ENCODE peak calls at places on chromosome 2, in seven cellular contexts. S, M, Y, L, V, U and K are unnamed samples.

GRCh38 chr2:8202139-8202538 is 479.7 kb upstream of the ID2 start:
- DNase-seq in V (no peak), Y (no peak), U (no peak), L (no peak), S (no peak), M (no peak), K (no peak)

GRCh38 chr2:128325665-128326181 is 7.1 kb upstream of the HS6ST1 start:
- DNase-seq in U (no peak), S (no peak), V (no peak), L (no peak), M (no peak), Y (no peak), K (no peak)

GRCh38 chr2:99880148-99880983 is 262.0 kb downstream of the AFF3 start:
- DNase-seq in S (no peak), U (peak; percentile 95), M (no peak), L (peak; percentile 52), V (peak; percentile 69), Y (peak; percentile 91), K (peak; percentile 36)

GRCh38 chr2:238569415-238570195 is 142.9 kb downstream of the ASB1 start:
- DNase-seq in V (peak; percentile 29), U (no peak), L (peak; percentile 31), Y (no peak), S (no peak), M (peak; percentile 9), K (peak; percentile 27)

GRCh38 chr2:234967874-234968208 is 16.0 kb downstream of the SH3BP4 start:
- DNase-seq in L (no peak), Y (no peak), U (no peak), M (no peak), V (no peak), S (no peak), K (no peak)

GRCh38 chr2:230762317-230762896 is 49.8 kb downstream of the CAB39 start:
- DNase-seq in L (peak; percentile 42), U (no peak), Y (no peak), S (no peak), M (no peak), V (no peak), K (peak; percentile 43)

GRCh38 chr2:202237787-202238233 is 587 bp downstream of the SUMO1 start:
- DNase-seq in L (peak; percentile 64), U (peak; percentile 50), S (no peak), M (peak; percentile 10), Y (peak; percentile 40), V (peak; percentile 63), K (peak; percentile 55)

GRCh38 chr2:186422226-186422625 is 63.8 kb upstream of the ZC3H15 start:
- DNase-seq in S (peak; percentile 13), L (peak; percentile 91), M (peak; percentile 30), U (peak; percentile 83), V (peak; percentile 26), Y (peak; percentile 81), K (peak; percentile 96)

GRCh38 chr2:84807063-84807485 is 73.8 kb downstream of the TRABD2A start:
- DNase-seq in U (peak; percentile 99), M (peak; percentile 58), L (peak; percentile 96), Y (peak; percentile 98), V (peak; percentile 99), S (no peak), K (peak; percentile 95)

GRCh38 chr2:184562532-184562931 is 35.8 kb upstream of the ZNF804A start:
- DNase-seq in M (peak; percentile 42), S (no peak), V (peak; percentile 49), Y (no peak), L (peak; percentile 8), U (peak; percentile 57), K (peak; percentile 4)

GRCh38 chr2:233331536-233331935 is 22.8 kb upstream of the DGKD start:
- DNase-seq in S (no peak), Y (no peak), M (peak; percentile 80), U (no peak), L (no peak), V (no peak), K (no peak)

DNA sequence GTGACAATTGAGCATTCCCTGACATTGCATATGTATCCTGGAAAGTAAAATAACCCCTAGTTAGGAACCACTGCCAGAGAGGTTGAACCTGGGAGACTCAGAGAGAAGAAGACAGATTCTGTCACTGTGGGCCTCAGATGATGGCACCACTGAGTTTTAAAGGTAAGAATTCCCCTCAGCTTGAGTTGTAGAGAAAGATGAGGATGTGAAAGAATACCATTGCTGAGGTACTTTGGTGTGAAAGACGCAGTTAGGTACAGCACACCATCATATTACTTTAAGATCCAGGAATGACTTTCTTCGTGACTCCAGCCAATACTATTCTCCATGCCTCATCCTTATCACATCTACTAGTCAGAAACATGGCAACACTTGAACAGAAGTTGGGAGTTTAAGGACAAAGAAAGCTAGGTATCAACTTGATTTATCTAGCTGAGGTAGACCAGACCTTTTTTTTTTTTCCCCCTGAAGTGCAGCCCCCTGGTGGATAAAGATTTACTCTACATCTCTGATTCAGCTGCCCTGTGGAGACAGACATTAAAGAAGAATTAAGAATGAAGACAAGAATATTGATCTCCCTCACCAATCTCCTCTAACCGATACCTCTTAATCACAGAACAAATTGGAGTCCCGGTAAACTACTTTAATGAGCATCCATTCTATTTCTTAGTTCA is 630.5 kb upstream of the FANCL start:
- DNase-seq in Y (no peak), S (no peak), U (no peak), L (no peak), V (no peak), M (no peak), K (no peak)
- TF ChIP-seq CTCF in Y (peak; percentile 21), S (no peak), U (peak; percentile 9), L (no peak), V (no peak), M (no peak), K (no peak)

DNA sequence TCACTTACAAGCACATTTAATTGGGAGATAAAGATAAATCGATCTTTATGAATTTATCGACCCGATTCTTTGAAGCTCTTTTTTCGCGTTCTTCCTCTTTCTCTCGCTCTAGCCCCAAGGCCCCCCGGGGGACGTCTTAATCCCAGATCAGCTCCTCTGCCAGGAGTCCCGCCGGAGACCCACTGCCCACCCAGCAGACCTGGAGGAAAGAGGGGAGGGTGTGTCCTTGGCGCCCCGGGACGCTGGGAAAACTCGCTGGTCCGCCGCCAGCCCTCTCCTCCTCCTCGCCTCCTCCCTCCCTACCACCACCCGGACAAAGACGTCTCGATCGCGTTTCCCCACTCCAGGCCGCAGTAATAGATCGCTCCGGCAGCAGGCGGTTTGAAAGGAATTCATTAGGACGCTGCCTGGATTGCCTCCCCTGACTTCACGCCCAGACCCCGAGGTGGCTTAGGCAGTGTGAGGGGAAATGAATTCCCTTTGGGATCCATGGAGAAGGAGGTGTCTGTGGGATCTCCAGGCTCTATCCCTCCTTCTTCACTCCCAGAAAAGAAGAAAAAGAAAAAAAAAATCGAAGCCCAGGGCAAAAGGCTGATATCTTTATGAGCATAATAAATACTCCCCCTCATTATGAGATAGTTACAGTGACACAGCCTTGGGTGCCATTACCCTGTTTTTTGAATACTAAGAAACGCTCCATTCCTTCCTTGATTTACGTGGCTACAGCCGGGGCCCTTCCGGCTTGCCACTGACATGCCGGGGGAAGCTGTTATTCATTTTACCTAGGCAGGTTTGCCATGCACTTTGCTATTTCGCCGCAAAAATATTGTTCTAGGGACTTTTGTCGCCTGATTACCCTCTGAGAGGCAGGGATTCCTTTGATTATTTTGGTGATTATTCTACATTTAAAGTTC is 1.8 kb upstream of the GBX2 start:
- DNase-seq in U (no peak), M (no peak), Y (no peak), L (no peak), S (no peak), V (no peak), K (no peak)
- H3K4me3 ChIP-seq in U (peak overlapping the region; percentile 11), M (no peak overlapping the region), Y (no peak overlapping the region), L (no peak overlapping the region), S (no peak overlapping the region), V (no peak overlapping the region), K (no peak overlapping the region)

GRCh38 chr2:37026050-37026449 is 58.1 kb downstream of the HEATR5B start:
- DNase-seq in L (peak; percentile 9), S (no peak), U (no peak), Y (no peak), M (no peak), V (peak; percentile 4), K (peak; percentile 4)
- TF ChIP-seq CTCF in L (no peak), S (no peak), U (peak; percentile 8), Y (peak; percentile 17), M (no peak), V (peak; percentile 23), K (peak; percentile 8)

GRCh38 chr2:237412646-237413292 is 1.2 kb downstream of the COL6A3 start:
- DNase-seq in U (no peak), M (no peak), Y (no peak), S (no peak), V (no peak), L (peak; percentile 62), K (peak; percentile 41)

GRCh38 chr2:237414056-237414661 is at the start of gene COL6A3:
- DNase-seq in S (no peak), M (peak; percentile 52), U (peak; percentile 57), V (peak; percentile 98), L (peak; percentile 97), Y (peak; percentile 92), K (peak; percentile 98)

GRCh38 chr2:237410949-237411635 is 2.9 kb downstream of the COL6A3 start:
- DNase-seq in V (peak; percentile 67), U (no peak), Y (no peak), S (no peak), L (peak; percentile 39), M (no peak), K (peak; percentile 58)

GRCh38 chr2:237413293-237414055 is 490 bp downstream of the COL6A3 start:
- DNase-seq in Y (no peak), U (no peak), V (peak; percentile 79), M (no peak), S (no peak), L (peak; percentile 63), K (peak; percentile 37)

GRCh38 chr2:237411683-237412349 is 2.1 kb downstream of the COL6A3 start:
- DNase-seq in S (no peak), U (no peak), Y (no peak), V (peak; percentile 78), M (no peak), L (peak; percentile 66), K (peak; percentile 75)
- H3K4me3 ChIP-seq in S (peak overlapping the region; percentile 74), U (peak overlapping the region; percentile 61), Y (peak overlapping the region; percentile 73), V (peak overlapping the region; percentile 81), M (no peak overlapping the region), L (peak overlapping the region; percentile 96), K (peak overlapping the region; percentile 86)

GRCh38 chr2:20472569-20472968 is 25.7 kb downstream of the RHOB start:
- DNase-seq in Y (no peak), U (no peak), S (no peak), L (no peak), V (no peak), M (no peak), K (no peak)
- TF ChIP-seq CTCF in Y (no peak), U (no peak), S (no peak), L (no peak), V (no peak), M (no peak), K (no peak)

GRCh38 chr2:189662674-189663226 is 1.5 kb downstream of the ASNSD1 start:
- DNase-seq in V (no peak), M (no peak), U (no peak), Y (no peak), L (no peak), S (no peak), K (no peak)
- H3K4me3 ChIP-seq in V (peak overlapping the region; percentile 96), M (no peak overlapping the region), U (peak overlapping the region; percentile 90), Y (peak overlapping the region; percentile 93), L (peak overlapping the region; percentile 90), S (peak overlapping the region; percentile 86), K (peak overlapping the region; percentile 98)

GRCh38 chr2:80786584-80786983 is 482.0 kb upstream of the LRRTM1 start:
- DNase-seq in Y (no peak), U (no peak), S (no peak), M (no peak), L (no peak), V (no peak), K (no peak)
- TF ChIP-seq CTCF in Y (no peak), U (no peak), S (no peak), M (no peak), L (no peak), V (no peak), K (no peak)